ENCODE peak calls at places on chromosome 7, in five cellular contexts. R is tibial artery; L is CD8-positive, alpha-beta T cell; P is prostate gland; W is astrocyte. I is an unnamed sample.

GRCh38 chr7:21603972-21604749 is 61.3 kb downstream of the DNAH11 start:
- DNase-seq in R (no peak), L (no peak), P (no peak), W (no peak), I (no peak)

GRCh38 chr7:33716581-33717477 is 188.5 kb upstream of the BMPER start:
- DNase-seq in P (no peak), R (no peak), L (no peak), W (peak; percentile 55), I (no peak)

GRCh38 chr7:123641901-123642300 is 13.8 kb upstream of the LMOD2 start:
- DNase-seq in W (no peak), P (no peak), R (no peak), L (no peak), I (no peak)

GRCh38 chr7:158033196-158033595 is 554.4 kb downstream of the PTPRN2 start:
- DNase-seq in P (no peak), R (no peak), W (no peak), L (no peak), I (no peak)

GRCh38 chr7:152551304-152552036 is 115.7 kb upstream of the KMT2C start:
- DNase-seq in P (no peak), W (no peak), L (no peak), R (no peak), I (no peak)

GRCh38 chr7:96004598-96004997 is 232.2 kb downstream of the DYNC1I1 start:
- DNase-seq in R (no peak), L (no peak), P (no peak), W (no peak), I (no peak)

GRCh38 chr7:131753620-131754222 is 197.3 kb upstream of the PODXL start:
- DNase-seq in L (no peak), W (no peak), P (no peak), R (no peak), I (no peak)

GRCh38 chr7:71486856-71487628 is 355.1 kb downstream of the GALNT17 start:
- DNase-seq in P (no peak), W (peak; percentile 73), L (no peak), R (peak; percentile 55), I (no peak)

GRCh38 chr7:35430547-35431153 is 176.8 kb upstream of the TBX20 start:
- DNase-seq in R (no peak), L (no peak), W (no peak), P (no peak), I (no peak)

GRCh38 chr7:148270576-148270975 is 320.0 kb upstream of the C7orf33 start:
- DNase-seq in P (no peak), L (no peak), R (no peak), W (no peak), I (no peak)

GRCh38 chr7:8154290-8154689 is 107.7 kb downstream of the ICA1 start:
- DNase-seq in L (no peak), W (no peak), R (no peak), P (no peak), I (no peak)

GRCh38 chr7:83130623-83131545 is 31.8 kb downstream of the PCLO start:
- DNase-seq in R (no peak), L (no peak), P (no peak), W (peak; percentile 16), I (no peak)

GRCh38 chr7:102891693-102892261 is 21.0 kb upstream of the LRRC17 start:
- DNase-seq in L (no peak), P (peak; percentile 58), R (peak; percentile 56), W (peak; percentile 92), I (no peak)

GRCh38 chr7:30932562-30932961 is 20.9 kb downstream of the AQP1 start:
- DNase-seq in R (peak; percentile 15), W (no peak), P (no peak), L (no peak), I (no peak)

GRCh38 chr7:36440880-36441279 is 51.2 kb downstream of the ANLN start:
- DNase-seq in L (no peak), P (no peak), R (no peak), W (peak; percentile 13), I (no peak)

GRCh38 chr7:109663806-109664205 is 1094.1 kb downstream of the DNAJB9 start:
- DNase-seq in P (no peak), L (no peak), W (no peak), R (no peak), I (no peak)

GRCh38 chr7:19621740-19622139 is 87.1 kb downstream of the POLR1F start:
- DNase-seq in L (no peak), P (no peak), R (no peak), W (peak; percentile 3), I (no peak)

GRCh38 chr7:77798394-77799077 is at the start of the genes PHTF2 and TMEM60:
- DNase-seq in R (peak; percentile 99), W (peak; percentile 99), L (peak; percentile 96), P (peak; percentile 99), I (peak; percentile 99)

GRCh38 chr7:158114056-158114850 is 473.4 kb downstream of the PTPRN2 start:
- DNase-seq in R (peak; percentile 15), L (no peak), W (no peak), P (no peak), I (no peak)

GRCh38 chr7:91226411-91226810 is 37.8 kb upstream of the FZD1 start:
- DNase-seq in R (no peak), L (no peak), P (no peak), W (no peak), I (no peak)

GRCh38 chr7:112487457-112487856 is 6.7 kb downstream of the LSMEM1 start:
- DNase-seq in W (no peak), R (no peak), P (no peak), L (no peak), I (no peak)

GRCh38 chr7:2460188-2460587 is 16.0 kb downstream of the GRIFIN start:
- DNase-seq in L (no peak), R (no peak), W (no peak), P (no peak), I (no peak)

GRCh38 chr7:156732091-156732621 is 91.6 kb downstream of the RNF32 start:
- DNase-seq in P (no peak), L (no peak), R (no peak), W (peak; percentile 9), I (no peak)

GRCh38 chr7:1295776-1296726 is 63.4 kb downstream of the UNCX start:
- DNase-seq in R (no peak), W (no peak), P (no peak), L (no peak), I (no peak)

GRCh38 chr7:100169147-100169850 is 882 bp upstream of the GAL3ST4 start:
- DNase-seq in P (no peak), R (no peak), L (peak; percentile 51), W (no peak), I (no peak)

GRCh38 chr7:139743967-139744767 is 33.6 kb downstream of the HIPK2 start:
- DNase-seq in R (no peak), W (peak; percentile 50), L (no peak), P (no peak), I (no peak)

GRCh38 chr7:12584940-12585339 is 14.4 kb downstream of the SCIN start:
- DNase-seq in P (no peak), L (no peak), W (peak; percentile 51), R (peak; percentile 29), I (no peak)

GRCh38 chr7:36653011-36653670 is 71.2 kb downstream of the AOAH start:
- DNase-seq in R (no peak), L (no peak), W (peak; percentile 78), P (no peak), I (no peak)

GRCh38 chr7:133742709-133743538 is 384.2 kb upstream of the LRGUK start:
- DNase-seq in L (no peak), P (no peak), W (no peak), R (no peak), I (no peak)

GRCh38 chr7:158276414-158277218 is 311.0 kb downstream of the PTPRN2 start:
- DNase-seq in W (no peak), R (no peak), P (no peak), L (no peak), I (no peak)

DNA sequence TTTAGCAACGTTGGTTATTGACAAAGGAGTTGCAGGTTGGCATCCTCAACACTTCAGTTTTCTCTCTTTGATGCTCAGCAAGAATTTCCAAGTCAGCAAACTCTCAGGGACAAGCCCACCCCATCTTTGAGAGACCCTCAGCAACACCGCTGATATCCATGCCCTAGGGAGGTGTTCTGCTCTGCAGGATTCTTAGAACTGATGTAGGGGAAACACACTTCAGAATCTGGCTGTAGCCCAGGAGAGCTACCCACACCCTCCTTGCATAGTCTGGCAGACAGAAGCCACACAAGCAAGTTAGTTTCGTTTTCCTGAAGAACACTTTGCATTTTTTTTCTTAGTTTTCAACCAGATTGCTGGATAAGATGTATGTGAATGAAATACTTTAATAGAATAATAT is 827 bp downstream of the SAMD9L start:
- DNase-seq in P (peak; percentile 9), R (no peak), L (peak; percentile 40), W (peak; percentile 60), I (peak; percentile 42)
- H3K27ac ChIP-seq in P (no peak overlapping the region), R (peak overlapping the region; percentile 39), L (peak overlapping the region; percentile 44), W (no peak overlapping the region), I (peak overlapping the region; percentile 72)

DNA sequence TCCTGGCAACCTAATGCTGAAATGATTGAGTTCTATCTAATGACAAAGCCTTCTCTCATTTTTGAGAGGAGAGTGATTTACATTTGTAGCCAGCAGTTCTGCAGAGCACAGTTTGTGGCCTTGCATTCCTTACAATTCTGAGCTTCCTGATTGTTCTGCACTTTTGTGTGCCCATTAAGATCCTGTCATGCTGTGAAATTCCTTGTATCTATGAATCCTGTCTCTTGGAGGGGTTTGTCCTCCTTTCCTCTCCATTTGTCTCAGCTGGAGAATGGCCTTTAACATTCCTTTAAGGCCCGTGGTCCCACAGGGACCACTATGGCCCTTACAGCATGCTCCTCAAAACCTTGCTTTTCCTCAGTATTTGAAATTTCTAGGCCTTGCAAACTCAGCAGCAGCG is 10.4 kb downstream of the KLHL7 start:
- DNase-seq in L (no peak), P (no peak), R (no peak), W (no peak), I (no peak)
- H3K4me1 ChIP-seq in L (no peaks in the 10 kb centered on the region), P (no peaks in the 10 kb centered on the region), R (peaks cover 4% of the 10 kb centered on the region), W (no peaks in the 10 kb centered on the region), I (no peaks in the 10 kb centered on the region)

DNA sequence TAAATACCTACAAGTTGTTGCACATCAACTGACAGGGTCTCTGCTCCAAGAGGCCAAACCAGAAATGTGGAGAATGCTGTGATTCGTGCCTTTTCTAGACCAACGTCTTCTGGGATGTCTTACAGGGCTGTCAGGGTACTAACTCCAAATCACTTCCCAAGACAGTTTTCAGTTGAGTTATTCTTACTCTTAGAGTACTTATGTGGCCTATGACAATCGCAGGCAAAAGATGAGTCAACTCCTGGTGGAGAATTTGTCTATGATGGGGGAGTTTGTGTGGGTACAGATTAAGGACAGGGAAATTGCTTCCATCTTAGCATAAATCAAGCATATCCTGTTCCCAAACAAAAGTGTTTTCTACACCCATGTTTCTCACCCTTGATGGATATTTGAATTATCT is 734.8 kb downstream of the TNS3 start:
- DNase-seq in W (peak; percentile 38), R (no peak), L (no peak), P (no peak), I (no peak)
- TF ChIP-seq CTCF in W (no peak), R (no peak), L (no peak), P (no peak), I (no peak)

GRCh38 chr7:150404785-150405583 is 25.9 kb downstream of the ZNF775 start:
- DNase-seq in R (peak; percentile 88), L (peak; percentile 76), P (peak; percentile 75), W (peak; percentile 85), I (peak; percentile 88)

GRCh38 chr7:150402671-150403321 is 23.7 kb downstream of the ZNF775 start:
- DNase-seq in W (no peak), P (no peak), R (no peak), L (no peak), I (no peak)

GRCh38 chr7:150405584-150406310 is 26.6 kb downstream of the ZNF775 start:
- DNase-seq in W (peak; percentile 29), P (no peak), L (no peak), R (peak; percentile 44), I (no peak)

GRCh38 chr7:150403376-150404171 is 24.4 kb downstream of the ZNF775 start:
- DNase-seq in R (no peak), W (no peak), L (no peak), P (no peak), I (no peak)

GRCh38 chr7:150404172-150404784 is 25.1 kb downstream of the ZNF775 start:
- DNase-seq in R (no peak), W (no peak), P (no peak), L (no peak), I (no peak)
- H3K27ac ChIP-seq in R (peak overlapping the region; percentile 98), W (peak overlapping the region; percentile 52), P (peak overlapping the region; percentile 92), L (peak overlapping the region; percentile 80), I (peak overlapping the region; percentile 92)

I was measured in lung.